ENCODE peak calls at places on chromosomes 3 and 15, in six cellular contexts. One of them, this sample, is unnamed.

GRCh38 chr15:46996331-46996730 is 721.0 kb upstream of the SEMA6D start:
- DNase-seq in thyroid gland: no peak
- DNase-seq in IMR-90: no peak
- DNase-seq in heart left ventricle: no peak
- DNase-seq in tibial nerve: no peak
- DNase-seq in foreskin keratinocyte: no peak
- DNase-seq in this sample: no peak

GRCh38 chr3:48856469-48856868 is 8.8 kb upstream of the PRKAR2A start:
- DNase-seq in foreskin keratinocyte: no peak
- DNase-seq in thyroid gland: no peak
- DNase-seq in tibial nerve: no peak
- DNase-seq in IMR-90: no peak
- DNase-seq in heart left ventricle: no peak
- DNase-seq in this sample: no peak

GRCh38 chr15:85854345-85855097 is 59.8 kb upstream of the KLHL25 start:
- DNase-seq in IMR-90: peak; percentile 62
- DNase-seq in thyroid gland: peak; percentile 26
- DNase-seq in foreskin keratinocyte: peak; percentile 34
- DNase-seq in heart left ventricle: peak; percentile 41
- DNase-seq in tibial nerve: peak; percentile 36
- DNase-seq in this sample: peak; percentile 25

GRCh38 chr3:15858547-15859506 is 61.0 kb upstream of the ANKRD28 start:
- DNase-seq in IMR-90: no peak
- DNase-seq in foreskin keratinocyte: peak; percentile 12
- DNase-seq in thyroid gland: peak; percentile 69
- DNase-seq in tibial nerve: no peak
- DNase-seq in heart left ventricle: peak; percentile 23
- DNase-seq in this sample: peak; percentile 60

GRCh38 chr3:142501004-142501926 is 53.4 kb upstream of the XRN1 start:
- DNase-seq in foreskin keratinocyte: peak; percentile 34
- DNase-seq in heart left ventricle: no peak
- DNase-seq in thyroid gland: no peak
- DNase-seq in IMR-90: peak; percentile 89
- DNase-seq in tibial nerve: no peak
- DNase-seq in this sample: no peak

GRCh38 chr3:186583820-186584219 is 13.3 kb downstream of the DNAJB11 start:
- DNase-seq in foreskin keratinocyte: no peak
- DNase-seq in tibial nerve: no peak
- DNase-seq in heart left ventricle: no peak
- DNase-seq in thyroid gland: no peak
- DNase-seq in IMR-90: peak; percentile 74
- DNase-seq in this sample: no peak

GRCh38 chr3:179451335-179452165 is at the start of gene GNB4:
- DNase-seq in IMR-90: peak; percentile 82
- DNase-seq in heart left ventricle: peak; percentile 87
- DNase-seq in foreskin keratinocyte: peak; percentile 28
- DNase-seq in thyroid gland: peak; percentile 77
- DNase-seq in tibial nerve: peak; percentile 52
- DNase-seq in this sample: peak; percentile 58

GRCh38 chr15:85897207-85897817 is 102.6 kb upstream of the KLHL25 start:
- DNase-seq in IMR-90: no peak
- DNase-seq in foreskin keratinocyte: no peak
- DNase-seq in thyroid gland: no peak
- DNase-seq in tibial nerve: no peak
- DNase-seq in heart left ventricle: no peak
- DNase-seq in this sample: no peak

GRCh38 chr15:88142141-88142540 is 114.4 kb downstream of the NTRK3 start:
- DNase-seq in tibial nerve: no peak
- DNase-seq in foreskin keratinocyte: no peak
- DNase-seq in thyroid gland: no peak
- DNase-seq in IMR-90: no peak
- DNase-seq in heart left ventricle: no peak
- DNase-seq in this sample: no peak

GRCh38 chr3:58383476-58383875 is 50.2 kb downstream of the PDHB start:
- DNase-seq in tibial nerve: no peak
- DNase-seq in thyroid gland: no peak
- DNase-seq in foreskin keratinocyte: no peak
- DNase-seq in IMR-90: peak; percentile 58
- DNase-seq in heart left ventricle: no peak
- DNase-seq in this sample: no peak

GRCh38 chr3:20324664-20325478 is 138.9 kb upstream of the SGO1 start:
- DNase-seq in foreskin keratinocyte: no peak
- DNase-seq in IMR-90: no peak
- DNase-seq in tibial nerve: no peak
- DNase-seq in heart left ventricle: no peak
- DNase-seq in thyroid gland: no peak
- DNase-seq in this sample: peak; percentile 36

GRCh38 chr3:32438596-32439344 is 47.1 kb downstream of the CMTM7 start:
- DNase-seq in heart left ventricle: no peak
- DNase-seq in IMR-90: no peak
- DNase-seq in thyroid gland: no peak
- DNase-seq in tibial nerve: no peak
- DNase-seq in foreskin keratinocyte: no peak
- DNase-seq in this sample: no peak

GRCh38 chr3:128358156-128358895 is 108.4 kb downstream of the DNAJB8 start:
- DNase-seq in IMR-90: no peak
- DNase-seq in tibial nerve: no peak
- DNase-seq in foreskin keratinocyte: no peak
- DNase-seq in heart left ventricle: no peak
- DNase-seq in thyroid gland: no peak
- DNase-seq in this sample: no peak

GRCh38 chr3:149437710-149438109 is 36.8 kb upstream of the TM4SF4 start:
- DNase-seq in heart left ventricle: no peak
- DNase-seq in IMR-90: no peak
- DNase-seq in tibial nerve: no peak
- DNase-seq in foreskin keratinocyte: no peak
- DNase-seq in thyroid gland: no peak
- DNase-seq in this sample: no peak

GRCh38 chr3:139127101-139127500 is 82.4 kb upstream of the PRR23C start:
- DNase-seq in heart left ventricle: no peak
- DNase-seq in thyroid gland: no peak
- DNase-seq in IMR-90: peak; percentile 82
- DNase-seq in foreskin keratinocyte: peak; percentile 87
- DNase-seq in tibial nerve: no peak
- DNase-seq in this sample: no peak

GRCh38 chr3:115659253-115659652 is 35.9 kb downstream of the GAP43 start:
- DNase-seq in foreskin keratinocyte: no peak
- DNase-seq in thyroid gland: no peak
- DNase-seq in tibial nerve: no peak
- DNase-seq in IMR-90: no peak
- DNase-seq in heart left ventricle: no peak
- DNase-seq in this sample: no peak

GRCh38 chr3:59515936-59516335 is 466.1 kb upstream of the CFAP20DC start:
- DNase-seq in tibial nerve: no peak
- DNase-seq in thyroid gland: no peak
- DNase-seq in IMR-90: no peak
- DNase-seq in heart left ventricle: no peak
- DNase-seq in foreskin keratinocyte: no peak
- DNase-seq in this sample: no peak

GRCh38 chr3:87546216-87546615 is 269.8 kb upstream of the POU1F1 start:
- DNase-seq in heart left ventricle: no peak
- DNase-seq in thyroid gland: no peak
- DNase-seq in IMR-90: no peak
- DNase-seq in foreskin keratinocyte: peak; percentile 4
- DNase-seq in tibial nerve: no peak
- DNase-seq in this sample: no peak

GRCh38 chr3:38121832-38122461 is 15.0 kb downstream of the ACAA1 start:
- DNase-seq in foreskin keratinocyte: no peak
- DNase-seq in thyroid gland: no peak
- DNase-seq in heart left ventricle: peak; percentile 12
- DNase-seq in IMR-90: no peak
- DNase-seq in tibial nerve: no peak
- DNase-seq in this sample: no peak

GRCh38 chr15:88615303-88616107 is 5.6 kb upstream of the AEN start:
- DNase-seq in foreskin keratinocyte: no peak
- DNase-seq in thyroid gland: no peak
- DNase-seq in IMR-90: no peak
- DNase-seq in tibial nerve: no peak
- DNase-seq in heart left ventricle: no peak
- DNase-seq in this sample: no peak

GRCh38 chr3:72888546-72889309 is 882 bp downstream of the GXYLT2 start:
- DNase-seq in thyroid gland: peak; percentile 62
- DNase-seq in foreskin keratinocyte: no peak
- DNase-seq in heart left ventricle: peak; percentile 25
- DNase-seq in IMR-90: peak; percentile 42
- DNase-seq in tibial nerve: no peak
- DNase-seq in this sample: no peak

GRCh38 chr15:25883860-25884259 is 20.7 kb upstream of the ATP10A start:
- DNase-seq in heart left ventricle: no peak
- DNase-seq in foreskin keratinocyte: no peak
- DNase-seq in tibial nerve: no peak
- DNase-seq in IMR-90: peak; percentile 95
- DNase-seq in thyroid gland: no peak
- DNase-seq in this sample: no peak

GRCh38 chr15:91408476-91409076 is 308.5 kb downstream of the SV2B start:
- DNase-seq in heart left ventricle: peak; percentile 45
- DNase-seq in tibial nerve: no peak
- DNase-seq in IMR-90: peak; percentile 62
- DNase-seq in thyroid gland: no peak
- DNase-seq in foreskin keratinocyte: no peak
- DNase-seq in this sample: no peak

GRCh38 chr3:194956697-194957396 is 271.2 kb downstream of the FAM43A start:
- DNase-seq in foreskin keratinocyte: no peak
- DNase-seq in heart left ventricle: peak; percentile 46
- DNase-seq in thyroid gland: no peak
- DNase-seq in tibial nerve: peak; percentile 30
- DNase-seq in IMR-90: no peak
- DNase-seq in this sample: no peak
- H3K4me1 ChIP-seq in foreskin keratinocyte: no peaks in the 10 kb centered on the region
- H3K4me1 ChIP-seq in heart left ventricle: no peaks in the 10 kb centered on the region
- H3K4me1 ChIP-seq in thyroid gland: no peaks in the 10 kb centered on the region
- H3K4me1 ChIP-seq in tibial nerve: no peaks in the 10 kb centered on the region
- H3K4me1 ChIP-seq in IMR-90: no peaks in the 10 kb centered on the region
- H3K4me1 ChIP-seq in this sample: no peaks in the 10 kb centered on the region

DNA sequence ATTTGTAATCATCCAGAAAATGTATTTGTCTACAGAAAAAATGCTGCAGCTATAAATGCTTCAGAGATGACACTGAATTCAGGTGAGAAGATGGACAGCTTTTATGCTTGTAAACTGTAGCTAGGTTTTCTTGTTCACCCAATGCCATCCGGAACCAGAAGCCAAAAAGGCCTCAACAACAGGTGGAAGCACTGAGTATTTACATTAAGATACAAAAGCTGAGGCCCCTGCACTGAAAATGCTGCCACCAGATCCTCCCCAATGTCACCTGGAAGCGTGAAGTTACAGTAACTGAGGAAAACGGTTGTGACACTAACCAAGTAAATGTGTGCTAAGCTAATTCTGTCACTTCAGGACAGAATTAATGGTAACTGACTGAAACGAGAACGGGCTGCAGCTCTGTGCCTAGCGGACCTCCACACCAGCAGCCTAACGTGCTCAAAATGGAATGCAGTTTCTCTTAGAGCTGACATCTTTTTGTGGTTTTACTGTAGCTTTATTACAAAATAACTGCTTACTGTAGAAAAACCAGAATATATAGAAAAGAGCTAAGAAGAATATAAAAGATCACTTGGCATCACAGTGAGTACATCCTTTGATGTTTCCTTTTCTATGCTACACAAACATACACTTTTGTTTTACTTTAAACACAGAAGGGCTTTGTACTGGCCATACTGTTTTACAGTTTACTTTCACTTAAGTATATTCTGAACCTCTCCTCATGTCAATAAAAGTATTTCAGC is 7.6 kb downstream of the CHSY1 start:
- DNase-seq in tibial nerve: no peak
- DNase-seq in foreskin keratinocyte: no peak
- DNase-seq in heart left ventricle: no peak
- DNase-seq in IMR-90: peak; percentile 60
- DNase-seq in thyroid gland: no peak
- DNase-seq in this sample: no peak
- H3K4me1 ChIP-seq in tibial nerve: peaks cover 53% of the 10 kb centered on the region
- H3K4me1 ChIP-seq in foreskin keratinocyte: peaks cover 21% of the 10 kb centered on the region
- H3K4me1 ChIP-seq in heart left ventricle: no peaks in the 10 kb centered on the region
- H3K4me1 ChIP-seq in IMR-90: peaks cover 38% of the 10 kb centered on the region
- H3K4me1 ChIP-seq in thyroid gland: peaks cover 31% of the 10 kb centered on the region
- H3K4me1 ChIP-seq in this sample: no peaks in the 10 kb centered on the region

GRCh38 chr15:60734846-60735245 is 255.9 kb upstream of the ICE2 start:
- DNase-seq in thyroid gland: no peak
- DNase-seq in heart left ventricle: no peak
- DNase-seq in IMR-90: no peak
- DNase-seq in foreskin keratinocyte: no peak
- DNase-seq in tibial nerve: no peak
- DNase-seq in this sample: no peak
- H3K4me1 ChIP-seq in thyroid gland: peaks cover 1% of the 10 kb centered on the region
- H3K4me1 ChIP-seq in heart left ventricle: no peaks in the 10 kb centered on the region
- H3K4me1 ChIP-seq in IMR-90: no peaks in the 10 kb centered on the region
- H3K4me1 ChIP-seq in foreskin keratinocyte: no peaks in the 10 kb centered on the region
- H3K4me1 ChIP-seq in tibial nerve: no peaks in the 10 kb centered on the region
- H3K4me1 ChIP-seq in this sample: no peaks in the 10 kb centered on the region

DNA sequence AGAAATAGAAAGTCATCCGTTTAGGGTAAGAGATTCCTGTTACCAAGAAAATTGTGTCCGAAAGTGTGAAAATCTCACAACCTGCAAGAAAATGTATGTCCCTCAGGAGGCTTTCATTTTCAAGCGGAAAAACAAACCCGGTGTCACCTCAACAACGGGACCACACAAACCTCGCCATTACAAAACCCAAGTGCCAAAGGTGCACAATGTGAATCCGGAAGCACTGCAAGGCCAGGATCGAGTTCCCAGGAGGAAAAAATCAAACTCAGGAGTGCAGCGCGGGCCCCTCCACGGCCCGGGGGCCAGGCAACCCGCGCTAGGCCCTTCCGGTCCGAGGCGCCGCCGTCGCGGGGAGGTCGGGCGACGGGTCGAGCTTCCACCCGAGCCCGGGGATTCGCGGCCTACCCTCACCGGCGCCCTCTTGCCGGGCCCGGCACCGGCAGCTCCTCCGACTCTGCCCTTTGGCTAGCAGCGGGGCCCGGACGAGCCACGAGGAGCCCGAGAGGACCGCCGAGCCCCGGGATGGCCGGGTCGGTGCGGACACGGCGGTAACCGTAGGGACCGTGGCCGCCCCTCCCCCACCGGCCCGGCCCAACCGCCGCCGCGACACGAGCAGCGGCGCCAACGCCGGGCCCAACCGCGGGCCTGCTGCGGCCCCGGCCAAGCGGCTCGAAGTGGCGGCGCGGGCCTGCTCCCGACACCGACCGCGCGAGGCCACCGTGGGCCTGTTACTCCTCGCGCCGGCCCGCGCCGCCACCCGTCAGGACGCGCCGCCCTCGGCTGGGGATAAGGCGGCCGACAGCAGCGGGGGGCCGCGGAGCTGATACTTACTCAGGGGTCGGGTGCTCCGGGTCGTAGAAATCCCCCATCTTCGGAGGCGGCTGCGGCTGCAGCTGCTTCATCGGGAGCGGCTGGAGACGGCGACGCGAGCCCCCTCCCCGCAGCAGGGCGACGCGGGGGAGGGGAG is 607 bp downstream of the SETD2 start:
- DNase-seq in tibial nerve: peak; percentile 13
- DNase-seq in thyroid gland: peak; percentile 44
- DNase-seq in IMR-90: peak; percentile 27
- DNase-seq in foreskin keratinocyte: no peak
- DNase-seq in heart left ventricle: peak; percentile 45
- DNase-seq in this sample: no peak
- H3K4me1 ChIP-seq in tibial nerve: peaks cover 49% of the 10 kb centered on the region
- H3K4me1 ChIP-seq in thyroid gland: peaks cover 40% of the 10 kb centered on the region
- H3K4me1 ChIP-seq in IMR-90: peaks cover 6% of the 10 kb centered on the region
- H3K4me1 ChIP-seq in foreskin keratinocyte: peaks cover 12% of the 10 kb centered on the region
- H3K4me1 ChIP-seq in heart left ventricle: peaks cover 37% of the 10 kb centered on the region
- H3K4me1 ChIP-seq in this sample: peaks cover 28% of the 10 kb centered on the region